ENCODE peak calls at places on chromosomes 5 and 9, in six cellular contexts. One of them, this sample, is unnamed.

GRCh38 chr9:134864821-134865190 is 15.8 kb upstream of the FCN2 start:
- DNase-seq in NAMALWA: no peak
- DNase-seq in Caco-2: no peak
- DNase-seq in cerebellar nuclear complex: no peak
- DNase-seq in WTC11: no peak
- DNase-seq in stimulated activated effector memory CD8-positive, alpha-beta T cell treated with anti-CD3 and anti-CD28 coated beads, Interleukin-12 subunit alpha, Interleukin-12 subunit beta, amount 100 ng/mL, for 72 hours: no peak
- DNase-seq in this sample: no peak

GRCh38 chr5:120778491-120779293 is 314.6 kb downstream of the PRR16 start:
- DNase-seq in NAMALWA: no peak
- DNase-seq in Caco-2: no peak
- DNase-seq in cerebellar nuclear complex: no peak
- DNase-seq in WTC11: no peak
- DNase-seq in stimulated activated effector memory CD8-positive, alpha-beta T cell treated with anti-CD3 and anti-CD28 coated beads, Interleukin-12 subunit alpha, Interleukin-12 subunit beta, amount 100 ng/mL, for 72 hours: no peak
- DNase-seq in this sample: no peak

GRCh38 chr5:152056931-152057330 is 132.3 kb upstream of the GLRA1 start:
- DNase-seq in NAMALWA: no peak
- DNase-seq in Caco-2: no peak
- DNase-seq in cerebellar nuclear complex: no peak
- DNase-seq in WTC11: no peak
- DNase-seq in stimulated activated effector memory CD8-positive, alpha-beta T cell treated with anti-CD3 and anti-CD28 coated beads, Interleukin-12 subunit alpha, Interleukin-12 subunit beta, amount 100 ng/mL, for 72 hours: no peak
- DNase-seq in this sample: no peak

GRCh38 chr5:112276996-112277395 is 142.1 kb downstream of the EPB41L4A start:
- DNase-seq in NAMALWA: peak
- DNase-seq in Caco-2: no peak
- DNase-seq in cerebellar nuclear complex: no peak
- DNase-seq in WTC11: peak
- DNase-seq in stimulated activated effector memory CD8-positive, alpha-beta T cell treated with anti-CD3 and anti-CD28 coated beads, Interleukin-12 subunit alpha, Interleukin-12 subunit beta, amount 100 ng/mL, for 72 hours: no peak
- DNase-seq in this sample: peak

GRCh38 chr5:75366787-75367186 is 29.8 kb downstream of the HMGCR start:
- DNase-seq in NAMALWA: no peak
- DNase-seq in Caco-2: no peak
- DNase-seq in cerebellar nuclear complex: no peak
- DNase-seq in WTC11: no peak
- DNase-seq in stimulated activated effector memory CD8-positive, alpha-beta T cell treated with anti-CD3 and anti-CD28 coated beads, Interleukin-12 subunit alpha, Interleukin-12 subunit beta, amount 100 ng/mL, for 72 hours: no peak
- DNase-seq in this sample: no peak

GRCh38 chr5:116652903-116653302 is 78.3 kb upstream of the SEMA6A start:
- DNase-seq in NAMALWA: no peak
- DNase-seq in Caco-2: no peak
- DNase-seq in cerebellar nuclear complex: no peak
- DNase-seq in WTC11: no peak
- DNase-seq in stimulated activated effector memory CD8-positive, alpha-beta T cell treated with anti-CD3 and anti-CD28 coated beads, Interleukin-12 subunit alpha, Interleukin-12 subunit beta, amount 100 ng/mL, for 72 hours: no peak
- DNase-seq in this sample: no peak

GRCh38 chr5:17428176-17428800 is 69.7 kb upstream of the TAF11L2 start:
- DNase-seq in NAMALWA: no peak
- DNase-seq in Caco-2: no peak
- DNase-seq in cerebellar nuclear complex: no peak
- DNase-seq in WTC11: no peak
- DNase-seq in stimulated activated effector memory CD8-positive, alpha-beta T cell treated with anti-CD3 and anti-CD28 coated beads, Interleukin-12 subunit alpha, Interleukin-12 subunit beta, amount 100 ng/mL, for 72 hours: no peak
- DNase-seq in this sample: no peak

GRCh38 chr9:38208206-38208901 is 139.3 kb upstream of the SHB start:
- DNase-seq in NAMALWA: no peak
- DNase-seq in Caco-2: no peak
- DNase-seq in cerebellar nuclear complex: no peak
- DNase-seq in WTC11: no peak
- DNase-seq in stimulated activated effector memory CD8-positive, alpha-beta T cell treated with anti-CD3 and anti-CD28 coated beads, Interleukin-12 subunit alpha, Interleukin-12 subunit beta, amount 100 ng/mL, for 72 hours: no peak
- DNase-seq in this sample: no peak

GRCh38 chr5:78594946-78595921 is 53.3 kb downstream of the LHFPL2 start:
- DNase-seq in NAMALWA: no peak
- DNase-seq in Caco-2: no peak
- DNase-seq in cerebellar nuclear complex: no peak
- DNase-seq in WTC11: no peak
- DNase-seq in stimulated activated effector memory CD8-positive, alpha-beta T cell treated with anti-CD3 and anti-CD28 coated beads, Interleukin-12 subunit alpha, Interleukin-12 subunit beta, amount 100 ng/mL, for 72 hours: no peak
- DNase-seq in this sample: no peak

GRCh38 chr9:123131993-123132392 is 98.5 kb downstream of the GPR21 start:
- DNase-seq in NAMALWA: no peak
- DNase-seq in Caco-2: no peak
- DNase-seq in cerebellar nuclear complex: no peak
- DNase-seq in WTC11: no peak
- DNase-seq in stimulated activated effector memory CD8-positive, alpha-beta T cell treated with anti-CD3 and anti-CD28 coated beads, Interleukin-12 subunit alpha, Interleukin-12 subunit beta, amount 100 ng/mL, for 72 hours: no peak
- DNase-seq in this sample: no peak

GRCh38 chr9:108162664-108163063 is 673.1 kb upstream of the KLF4 start:
- DNase-seq in NAMALWA: no peak
- DNase-seq in Caco-2: no peak
- DNase-seq in cerebellar nuclear complex: no peak
- DNase-seq in WTC11: no peak
- DNase-seq in stimulated activated effector memory CD8-positive, alpha-beta T cell treated with anti-CD3 and anti-CD28 coated beads, Interleukin-12 subunit alpha, Interleukin-12 subunit beta, amount 100 ng/mL, for 72 hours: no peak
- DNase-seq in this sample: no peak

GRCh38 chr9:97958812-97959511 is 21.0 kb upstream of the HEMGN start:
- DNase-seq in NAMALWA: no peak
- DNase-seq in Caco-2: no peak
- DNase-seq in cerebellar nuclear complex: no peak
- DNase-seq in WTC11: no peak
- DNase-seq in stimulated activated effector memory CD8-positive, alpha-beta T cell treated with anti-CD3 and anti-CD28 coated beads, Interleukin-12 subunit alpha, Interleukin-12 subunit beta, amount 100 ng/mL, for 72 hours: no peak
- DNase-seq in this sample: no peak

GRCh38 chr5:143887901-143888648 is 76.1 kb downstream of the HMHB1 start:
- DNase-seq in NAMALWA: no peak
- DNase-seq in Caco-2: no peak
- DNase-seq in cerebellar nuclear complex: no peak
- DNase-seq in WTC11: no peak
- DNase-seq in stimulated activated effector memory CD8-positive, alpha-beta T cell treated with anti-CD3 and anti-CD28 coated beads, Interleukin-12 subunit alpha, Interleukin-12 subunit beta, amount 100 ng/mL, for 72 hours: no peak
- DNase-seq in this sample: peak

GRCh38 chr5:149221731-149222342 is 49.8 kb upstream of the AFAP1L1 start:
- DNase-seq in NAMALWA: no peak
- DNase-seq in Caco-2: no peak
- DNase-seq in cerebellar nuclear complex: no peak
- DNase-seq in WTC11: no peak
- DNase-seq in stimulated activated effector memory CD8-positive, alpha-beta T cell treated with anti-CD3 and anti-CD28 coated beads, Interleukin-12 subunit alpha, Interleukin-12 subunit beta, amount 100 ng/mL, for 72 hours: no peak
- DNase-seq in this sample: no peak

GRCh38 chr5:170408189-170408588 is 19.0 kb upstream of the KCNMB1 start:
- DNase-seq in NAMALWA: no peak
- DNase-seq in Caco-2: no peak
- DNase-seq in cerebellar nuclear complex: no peak
- DNase-seq in WTC11: no peak
- DNase-seq in stimulated activated effector memory CD8-positive, alpha-beta T cell treated with anti-CD3 and anti-CD28 coated beads, Interleukin-12 subunit alpha, Interleukin-12 subunit beta, amount 100 ng/mL, for 72 hours: no peak
- DNase-seq in this sample: peak

GRCh38 chr9:134234687-134235359 is 70.5 kb upstream of the RNU6ATAC start:
- DNase-seq in NAMALWA: no peak
- DNase-seq in Caco-2: no peak
- DNase-seq in cerebellar nuclear complex: no peak
- DNase-seq in WTC11: no peak
- DNase-seq in stimulated activated effector memory CD8-positive, alpha-beta T cell treated with anti-CD3 and anti-CD28 coated beads, Interleukin-12 subunit alpha, Interleukin-12 subunit beta, amount 100 ng/mL, for 72 hours: no peak
- DNase-seq in this sample: no peak

GRCh38 chr9:127779136-127779981 is 893 bp upstream of the SH2D3C start:
- DNase-seq in NAMALWA: peak
- DNase-seq in Caco-2: no peak
- DNase-seq in cerebellar nuclear complex: no peak
- DNase-seq in WTC11: no peak
- DNase-seq in stimulated activated effector memory CD8-positive, alpha-beta T cell treated with anti-CD3 and anti-CD28 coated beads, Interleukin-12 subunit alpha, Interleukin-12 subunit beta, amount 100 ng/mL, for 72 hours: peak
- DNase-seq in this sample: no peak

GRCh38 chr5:142584843-142585242 is 101.0 kb downstream of the FGF1 start:
- DNase-seq in NAMALWA: no peak
- DNase-seq in Caco-2: no peak
- DNase-seq in cerebellar nuclear complex: no peak
- DNase-seq in WTC11: no peak
- DNase-seq in stimulated activated effector memory CD8-positive, alpha-beta T cell treated with anti-CD3 and anti-CD28 coated beads, Interleukin-12 subunit alpha, Interleukin-12 subunit beta, amount 100 ng/mL, for 72 hours: no peak
- DNase-seq in this sample: no peak

GRCh38 chr5:399296-400281 is 43.4 kb upstream of the EXOC3 start:
- DNase-seq in NAMALWA: peak
- DNase-seq in Caco-2: no peak
- DNase-seq in cerebellar nuclear complex: no peak
- DNase-seq in WTC11: peak
- DNase-seq in stimulated activated effector memory CD8-positive, alpha-beta T cell treated with anti-CD3 and anti-CD28 coated beads, Interleukin-12 subunit alpha, Interleukin-12 subunit beta, amount 100 ng/mL, for 72 hours: peak
- DNase-seq in this sample: peak

GRCh38 chr9:78325343-78325742 is 28.4 kb downstream of the PSAT1 start:
- DNase-seq in NAMALWA: no peak
- DNase-seq in Caco-2: no peak
- DNase-seq in cerebellar nuclear complex: no peak
- DNase-seq in WTC11: no peak
- DNase-seq in stimulated activated effector memory CD8-positive, alpha-beta T cell treated with anti-CD3 and anti-CD28 coated beads, Interleukin-12 subunit alpha, Interleukin-12 subunit beta, amount 100 ng/mL, for 72 hours: no peak
- DNase-seq in this sample: peak

GRCh38 chr9:89437772-89438171 is 60.1 kb downstream of the SEMA4D start:
- DNase-seq in NAMALWA: no peak
- DNase-seq in Caco-2: no peak
- DNase-seq in cerebellar nuclear complex: no peak
- DNase-seq in WTC11: no peak
- DNase-seq in stimulated activated effector memory CD8-positive, alpha-beta T cell treated with anti-CD3 and anti-CD28 coated beads, Interleukin-12 subunit alpha, Interleukin-12 subunit beta, amount 100 ng/mL, for 72 hours: no peak
- DNase-seq in this sample: no peak